ENCODE peak calls at places on chromosome 18, in six cellular contexts. I is WTC11; C is CD8-positive, alpha-beta T cell; E is neural progenitor cell; F is AG09319; G is astrocyte of the spinal cord. J is an unnamed sample.
A peak's percentile ranks its signal among the peaks of the same experiment; 100 is the strongest.

GRCh38 chr18:3525870-3526420 is 76.0 kb downstream of the TGIF1 start:
- DNase-seq in I (no peak), C (peak; percentile 28), E (no peak), F (no peak), G (peak; percentile 34), J (no peak)

GRCh38 chr18:54612237-54612636 is 21.2 kb downstream of the DYNAP start:
- DNase-seq in I (no peak), C (no peak), E (no peak), F (no peak), G (peak; percentile 43), J (no peak)

GRCh38 chr18:21741511-21742322 is 1.1 kb downstream of the MIB1 start:
- DNase-seq in I (peak; percentile 35), C (peak; percentile 27), E (no peak), F (no peak), G (peak; percentile 17), J (peak; percentile 31)

GRCh38 chr18:5282770-5283169 is 12.8 kb downstream of the ZBTB14 start:
- DNase-seq in I (no peak), C (no peak), E (no peak), F (no peak), G (no peak), J (no peak)

GRCh38 chr18:48551100-48551499 is 12.3 kb downstream of the CTIF start:
- DNase-seq in I (no peak), C (no peak), E (no peak), F (no peak), G (no peak), J (no peak)

GRCh38 chr18:77063256-77063655 is 69.3 kb downstream of the MBP start:
- DNase-seq in I (no peak), C (peak; percentile 82), E (no peak), F (no peak), G (peak; percentile 81), J (no peak)

GRCh38 chr18:59570101-59570875 is 126.9 kb downstream of the CCBE1 start:
- DNase-seq in I (no peak), C (no peak), E (peak; percentile 43), F (no peak), G (no peak), J (no peak)

GRCh38 chr18:44197837-44198236 is 482.9 kb upstream of the SETBP1 start:
- DNase-seq in I (no peak), C (no peak), E (no peak), F (no peak), G (no peak), J (no peak)

GRCh38 chr18:48733854-48734253 is 195.0 kb downstream of the CTIF start:
- DNase-seq in I (no peak), C (no peak), E (no peak), F (no peak), G (no peak), J (no peak)

GRCh38 chr18:34595673-34596072 is 114.4 kb upstream of the DTNA start:
- DNase-seq in I (peak; percentile 34), C (no peak), E (peak; percentile 40), F (no peak), G (peak; percentile 39), J (no peak)
- TF ChIP-seq CTCF in I (no peak), C (no peak), E (peak; percentile 54), F (peak; percentile 46), G (peak; percentile 52), J (peak; percentile 17)

DNA sequence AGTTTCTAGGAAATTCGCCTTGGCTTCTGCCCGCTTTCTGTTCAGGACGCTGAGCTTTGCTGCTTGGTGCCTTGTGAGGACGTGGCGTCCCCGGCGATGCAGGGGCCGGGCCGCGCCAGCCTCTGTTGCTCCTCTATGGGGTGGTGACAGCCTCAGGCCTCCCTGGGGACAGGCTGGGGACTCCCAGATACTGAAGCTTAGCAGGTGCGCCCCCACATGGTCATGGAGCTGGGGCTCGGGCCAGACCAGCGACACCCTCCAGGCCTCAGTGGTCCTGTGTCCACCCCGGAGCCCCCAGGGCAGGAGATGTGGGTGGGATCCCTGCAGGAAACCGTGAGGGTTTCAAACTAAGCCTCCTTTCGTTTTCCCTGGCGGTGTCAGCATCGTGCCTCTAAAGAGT is 29.2 kb downstream of the KCNG2 start:
- DNase-seq in I (peak; percentile 55), C (peak; percentile 5), E (no peak), F (no peak), G (no peak), J (no peak)
- TF ChIP-seq CTCF in I (no peak), C (no peak), E (peak; percentile 20), F (no peak), G (no peak), J (no peak)

GRCh38 chr18:46755315-46756171 is 1.3 kb downstream of the ST8SIA5 start:
- DNase-seq in I (no peak), C (no peak), E (peak; percentile 23), F (no peak), G (no peak), J (no peak)
- TF ChIP-seq CTCF in I (no peak), C (no peak), E (no peak), F (no peak), G (no peak), J (no peak)

GRCh38 chr18:1495387-1495786 is 590.7 kb downstream of the ADCYAP1 start:
- DNase-seq in I (no peak), C (no peak), E (no peak), F (no peak), G (no peak), J (no peak)

GRCh38 chr18:1498216-1498615 is 593.5 kb downstream of the ADCYAP1 start:
- DNase-seq in I (no peak), C (no peak), E (no peak), F (no peak), G (no peak), J (no peak)

GRCh38 chr18:1503847-1504246 is 599.2 kb downstream of the ADCYAP1 start:
- DNase-seq in I (no peak), C (no peak), E (no peak), F (no peak), G (no peak), J (no peak)

DNA sequence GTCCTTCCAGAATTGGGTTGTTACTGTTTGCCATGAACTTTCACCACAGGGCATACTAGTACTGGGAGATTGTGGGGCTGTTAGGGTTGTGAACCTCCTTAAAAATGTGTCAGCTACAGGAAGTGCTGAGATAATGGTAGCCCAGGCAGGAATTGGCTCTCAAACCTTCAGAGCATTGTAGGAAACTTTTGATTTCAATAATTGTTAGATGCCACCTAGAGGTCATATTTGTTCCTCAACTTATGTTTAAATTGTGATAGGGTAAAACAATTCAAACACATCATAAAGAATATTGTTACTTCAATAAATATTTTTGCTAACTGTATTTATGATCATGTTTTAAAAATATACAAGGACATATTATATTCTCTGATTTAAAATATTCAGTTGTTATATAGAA is 594.6 kb downstream of the ADCYAP1 start:
- DNase-seq in I (no peak), C (no peak), E (no peak), F (no peak), G (no peak), J (no peak)
- TF ChIP-seq CTCF in I (no peak), C (no peak), E (peak; percentile 10), F (no peak), G (no peak), J (no peak)

GRCh38 chr18:69982417-69982816 is 34.7 kb upstream of the CD226 start:
- DNase-seq in I (no peak), C (no peak), E (peak; percentile 44), F (no peak), G (no peak), J (no peak)

GRCh38 chr18:69981948-69982347 is 34.3 kb upstream of the CD226 start:
- DNase-seq in I (no peak), C (no peak), E (no peak), F (no peak), G (no peak), J (no peak)

GRCh38 chr18:69992776-69993175 is 45.1 kb upstream of the CD226 start:
- DNase-seq in I (no peak), C (no peak), E (no peak), F (no peak), G (peak; percentile 35), J (no peak)

GRCh38 chr18:69985239-69985638 is 37.6 kb upstream of the CD226 start:
- DNase-seq in I (peak; percentile 35), C (no peak), E (no peak), F (no peak), G (no peak), J (no peak)

GRCh38 chr18:69987870-69988269 is 40.2 kb upstream of the CD226 start:
- DNase-seq in I (no peak), C (no peak), E (no peak), F (no peak), G (no peak), J (no peak)
- TF ChIP-seq CTCF in I (no peak), C (no peak), E (no peak), F (no peak), G (no peak), J (no peak)

GRCh38 chr18:34647251-34647650 is 62.8 kb upstream of the DTNA start:
- DNase-seq in I (peak; percentile 35), C (no peak), E (peak; percentile 19), F (no peak), G (no peak), J (no peak)
- TF ChIP-seq CTCF in I (no peak), C (no peak), E (no peak), F (no peak), G (no peak), J (no peak)

DNA sequence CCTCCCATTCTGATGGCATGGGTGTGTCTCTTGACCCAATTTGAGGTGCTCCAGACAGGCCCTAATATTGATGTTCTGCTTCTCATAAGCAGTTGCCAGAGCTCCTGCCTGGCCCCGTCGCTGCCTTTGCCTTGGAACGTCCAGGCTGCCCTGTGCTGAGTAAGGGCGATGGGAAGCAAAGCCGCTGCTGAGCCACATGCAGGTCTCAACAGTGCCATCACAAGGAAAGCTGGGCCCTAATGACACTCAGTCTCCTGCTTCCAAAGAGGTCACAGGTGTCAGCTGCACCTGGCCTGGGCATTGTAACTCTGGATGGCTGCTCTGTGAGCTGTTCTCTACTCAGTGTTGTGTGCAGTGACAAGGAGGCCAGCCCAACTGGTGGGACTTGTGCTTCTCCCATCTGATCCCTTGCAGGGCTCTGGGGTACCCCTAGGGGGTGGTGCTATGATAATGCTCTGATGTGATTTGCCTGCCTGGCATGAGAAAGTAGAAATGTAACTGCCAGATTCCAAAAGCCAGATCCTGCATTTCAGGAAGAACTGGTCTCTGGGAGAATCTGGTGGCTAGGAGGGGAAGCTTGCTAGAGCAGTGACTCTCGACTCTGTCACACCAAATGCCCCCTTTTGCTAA is 8.7 kb downstream of the TTC39C start:
- DNase-seq in I (peak; percentile 55), C (no peak), E (peak; percentile 53), F (no peak), G (no peak), J (peak; percentile 12)
- TF ChIP-seq CTCF in I (no peak), C (no peak), E (peak; percentile 45), F (no peak), G (no peak), J (peak; percentile 48)

GRCh38 chr18:36066731-36067117 is 635 bp downstream of the RPRD1A start:
- DNase-seq in I (no peak), C (no peak), E (no peak), F (no peak), G (no peak), J (no peak)

GRCh38 chr18:36066001-36066400 is 1.4 kb downstream of the RPRD1A start:
- DNase-seq in I (no peak), C (no peak), E (no peak), F (no peak), G (peak; percentile 9), J (no peak)

GRCh38 chr18:36064027-36064808 is 3.1 kb downstream of the RPRD1A start:
- DNase-seq in I (peak; percentile 38), C (no peak), E (no peak), F (no peak), G (no peak), J (no peak)

GRCh38 chr18:36067118-36067957 is at the start of gene RPRD1A:
- DNase-seq in I (peak; percentile 99), C (peak; percentile 98), E (peak; percentile 97), F (peak; percentile 77), G (peak; percentile 95), J (peak; percentile 96)
- TF ChIP-seq CTCF in I (no peak), C (no peak), E (no peak), F (no peak), G (no peak), J (no peak)

J was measured in progenitor cell of endocrine pancreas.